ENCODE peak calls at places on chromosome 5, in nine cellular contexts. U is cardiac fibroblast, Z is AG10803, T is MCF 10A, A is H9, H is breast epithelium, E is psoas muscle, V is IMR-90, B is GM12865. M is an unnamed sample.

GRCh38 chr5:93677344-93678021 is 63.9 kb downstream of the POU5F2 start:
- DNase-seq in U (peak; percentile 93), Z (peak; percentile 93), T (peak; percentile 88), A (peak; percentile 71), H (no peak), E (peak; percentile 20), V (peak; percentile 95), B (no peak), M (peak; percentile 52)

GRCh38 chr5:150489358-150490295 is 18.3 kb upstream of the NDST1 start:
- DNase-seq in U (no peak), Z (peak; percentile 36), T (peak; percentile 18), A (peak; percentile 58), H (no peak), E (no peak), V (peak; percentile 71), B (peak; percentile 87), M (peak; percentile 65)

GRCh38 chr5:2182020-2182419 is 299.3 kb upstream of the IRX4 start:
- DNase-seq in U (no peak), Z (no peak), T (no peak), A (no peak), H (no peak), E (no peak), V (no peak), B (no peak), M (no peak)

GRCh38 chr5:146912874-146913273 is 34.3 kb upstream of the PPP2R2B start:
- DNase-seq in U (no peak), Z (no peak), T (no peak), A (no peak), H (no peak), E (no peak), V (no peak), B (no peak), M (no peak)

GRCh38 chr5:75055727-75056144 is 3.4 kb upstream of the GCNT4 start:
- DNase-seq in U (peak; percentile 52), Z (peak; percentile 92), T (no peak), A (peak; percentile 81), H (no peak), E (no peak), V (peak; percentile 47), B (no peak), M (no peak)

GRCh38 chr5:59799668-59800374 is 93.7 kb downstream of the PDE4D start:
- DNase-seq in U (peak; percentile 69), Z (peak; percentile 43), T (peak; percentile 77), A (no peak), H (no peak), E (no peak), V (peak; percentile 57), B (peak; percentile 66), M (no peak)

GRCh38 chr5:145543968-145544367 is 291.2 kb downstream of the PRELID2 start:
- DNase-seq in U (no peak), Z (no peak), T (no peak), A (no peak), H (no peak), E (no peak), V (no peak), B (no peak), M (no peak)

GRCh38 chr5:137201876-137202275 is 297.2 kb downstream of the SPOCK1 start:
- DNase-seq in U (peak; percentile 88), Z (peak; percentile 92), T (peak; percentile 69), A (no peak), H (no peak), E (peak; percentile 36), V (peak; percentile 59), B (no peak), M (no peak)

GRCh38 chr5:141475625-141476131 is at the start of gene PCDHGC3:
- DNase-seq in U (peak; percentile 98), Z (peak; percentile 95), T (peak; percentile 98), A (peak; percentile 94), H (peak; percentile 93), E (peak; percentile 92), V (peak; percentile 95), B (peak; percentile 89), M (peak; percentile 81)
- TF ChIP-seq CTCF in U (peak; percentile 11), Z (peak; percentile 44), T (peak; percentile 55), A (peak; percentile 31), H (peak; percentile 20), E (peak; percentile 29), V (peak; percentile 58), B (peak; percentile 53), M (peak; percentile 25)

GRCh38 chr5:163460562-163461176 is at the start of gene HMMR:
- DNase-seq in U (peak; percentile 35), Z (no peak), T (peak; percentile 61), A (no peak), H (no peak), E (no peak), V (peak; percentile 23), B (peak; percentile 51), M (peak; percentile 50)

GRCh38 chr5:163456840-163457239 is 3.1 kb downstream of the NUDCD2 start:
- DNase-seq in U (no peak), Z (no peak), T (no peak), A (no peak), H (no peak), E (no peak), V (no peak), B (no peak), M (no peak)

GRCh38 chr5:163459888-163460561 is at the start of gene NUDCD2:
- DNase-seq in U (peak; percentile 99), Z (peak; percentile 98), T (peak; percentile 100), A (peak; percentile 99), H (peak; percentile 97), E (peak; percentile 96), V (peak; percentile 99), B (peak; percentile 99), M (peak; percentile 97)

GRCh38 chr5:163458778-163459405 is 1.0 kb downstream of the NUDCD2 start:
- DNase-seq in U (no peak), Z (no peak), T (peak; percentile 38), A (no peak), H (no peak), E (no peak), V (no peak), B (no peak), M (no peak)

GRCh38 chr5:163459465-163459887 is 426 bp downstream of the NUDCD2 start:
- DNase-seq in U (no peak), Z (no peak), T (no peak), A (no peak), H (no peak), E (no peak), V (peak; percentile 23), B (no peak), M (no peak)
- TF ChIP-seq CTCF in U (no peak), Z (no peak), T (no peak), A (no peak), H (no peak), E (no peak), V (no peak), B (no peak), M (no peak)

GRCh38 chr5:135568241-135568640 is 10.6 kb downstream of the CXCL14 start:
- DNase-seq in U (no peak), Z (no peak), T (no peak), A (no peak), H (no peak), E (no peak), V (no peak), B (no peak), M (no peak)

GRCh38 chr5:135570453-135570764 is 8.4 kb downstream of the CXCL14 start:
- DNase-seq in U (no peak), Z (no peak), T (no peak), A (no peak), H (no peak), E (no peak), V (no peak), B (no peak), M (no peak)

GRCh38 chr5:135571210-135571609 is 7.6 kb downstream of the CXCL14 start:
- DNase-seq in U (no peak), Z (no peak), T (no peak), A (no peak), H (peak; percentile 45), E (no peak), V (no peak), B (no peak), M (no peak)

GRCh38 chr5:135568923-135569360 is 9.8 kb downstream of the CXCL14 start:
- DNase-seq in U (no peak), Z (no peak), T (no peak), A (no peak), H (no peak), E (no peak), V (no peak), B (no peak), M (no peak)

DNA sequence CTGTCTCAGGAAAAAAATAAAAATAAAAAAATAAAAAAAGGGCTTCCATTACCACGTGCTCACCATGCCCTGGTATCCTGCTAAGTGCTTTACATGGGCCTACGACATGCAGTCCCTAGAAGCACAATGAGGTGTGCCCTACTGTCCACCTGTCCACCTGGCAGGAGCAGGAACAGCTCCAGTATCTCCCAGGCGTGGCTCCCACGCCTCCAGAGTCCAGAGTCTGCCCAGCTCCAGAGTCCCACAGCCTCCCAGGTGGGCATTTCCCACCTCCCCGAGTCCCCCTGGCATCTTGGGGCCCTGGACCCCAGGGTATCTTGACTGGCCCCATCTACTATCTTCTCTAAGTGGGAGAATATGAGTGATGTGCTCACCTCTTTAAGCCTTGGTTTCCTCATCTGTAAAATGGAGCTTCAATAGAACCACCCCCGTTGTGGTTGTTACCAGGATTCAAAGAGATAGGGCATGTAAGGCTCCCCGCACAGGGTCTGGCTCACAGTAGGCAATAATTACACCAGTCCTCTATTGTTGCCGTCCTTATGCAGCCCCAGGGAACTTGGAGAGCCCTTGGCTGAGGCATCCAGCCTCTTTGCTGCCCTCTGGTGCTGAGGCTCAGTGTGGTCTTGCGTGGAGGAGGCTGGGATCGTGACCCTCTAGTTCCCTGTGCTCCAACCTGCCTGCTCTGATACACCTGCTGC is 8.9 kb downstream of the CXCL14 start:
- DNase-seq in U (peak; percentile 46), Z (peak; percentile 45), T (peak; percentile 66), A (peak; percentile 81), H (no peak), E (no peak), V (peak; percentile 36), B (peak; percentile 46), M (peak; percentile 74)
- TF ChIP-seq CTCF in U (peak; percentile 69), Z (peak; percentile 74), T (peak; percentile 70), A (peak; percentile 72), H (no peak), E (peak; percentile 21), V (peak; percentile 44), B (peak; percentile 45), M (peak; percentile 56)

DNA sequence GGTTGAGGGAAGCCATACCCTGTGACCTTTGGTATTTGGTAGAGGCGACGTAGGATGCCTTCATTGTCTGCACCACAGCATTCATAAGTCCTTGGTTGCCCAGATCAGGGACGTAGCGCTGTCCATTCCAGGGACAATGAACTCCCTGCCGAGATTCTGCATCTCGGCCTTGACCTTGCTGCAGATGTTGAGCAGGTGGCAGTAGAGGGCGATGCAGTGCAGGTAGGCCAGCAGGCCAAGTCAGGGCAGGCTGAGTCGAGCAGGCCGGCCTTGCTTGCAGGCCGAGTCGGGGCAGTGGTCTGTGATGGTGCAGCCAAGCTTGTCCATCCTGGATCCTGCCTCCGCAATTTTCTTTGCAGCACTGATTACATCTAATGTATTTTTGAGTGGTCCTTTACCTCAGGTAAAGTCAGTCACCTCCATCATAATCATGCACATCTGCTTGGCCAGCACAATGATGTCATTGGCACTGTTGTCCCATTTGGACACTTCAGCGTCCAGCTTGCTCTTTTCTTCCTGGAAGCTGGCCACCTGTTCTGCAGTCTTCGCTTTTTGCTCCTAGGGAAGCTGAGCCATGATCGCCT is 93.4 kb upstream of the CCDC112 start:
- DNase-seq in U (no peak), Z (no peak), T (peak; percentile 23), A (peak; percentile 83), H (no peak), E (no peak), V (no peak), B (peak; percentile 28), M (no peak)
- TF ChIP-seq CTCF in U (no peak), Z (no peak), T (peak; percentile 19), A (peak; percentile 67), H (no peak), E (no peak), V (no peak), B (peak; percentile 36), M (no peak)